ENCODE peak calls at places on chromosomes 1 and 21, in ten cellular contexts. K, D, C, P, Q, A, R, W, J and B are unnamed samples.

GRCh38 chr21:42760977-42761751 is 107.7 kb downstream of the PDE9A start:
- DNase-seq in R (no peak), A (no peak), J (no peak), K (no peak), C (no peak), D (no peak), Q (no peak), P (peak; percentile 20), W (no peak), B (peak; percentile 29)

GRCh38 chr1:183912265-183912886 is 107.5 kb downstream of the RGL1 start:
- DNase-seq in A (no peak), C (no peak), P (no peak), D (no peak), K (no peak), W (no peak), R (no peak), J (no peak), Q (no peak), B (peak; percentile 40)

GRCh38 chr1:60063561-60063960 is 10.0 kb downstream of the C1orf87 start:
- DNase-seq in K (no peak), J (no peak), P (no peak), Q (no peak), R (no peak), D (no peak), A (no peak), C (no peak), W (no peak), B (no peak)

GRCh38 chr1:16392740-16393139 is 25.7 kb downstream of the SZRD1 start:
- DNase-seq in A (no peak), D (no peak), W (no peak), P (no peak), C (no peak), J (no peak), K (no peak), R (no peak), Q (no peak), B (no peak)

GRCh38 chr1:234962340-234962989 is 166.2 kb downstream of the TOMM20 start:
- DNase-seq in J (no peak), K (peak; percentile 42), D (peak; percentile 88), A (peak; percentile 84), W (no peak), P (no peak), R (no peak), Q (no peak), C (no peak), B (peak; percentile 96)

GRCh38 chr1:235302143-235302542 is 25.8 kb downstream of the ARID4B start:
- DNase-seq in W (no peak), C (no peak), D (no peak), Q (no peak), A (no peak), K (no peak), R (no peak), J (no peak), P (no peak), B (no peak)

GRCh38 chr21:42655797-42656770 is 2.7 kb downstream of the PDE9A start:
- DNase-seq in A (no peak), K (no peak), R (peak; percentile 83), W (no peak), C (peak; percentile 41), J (no peak), Q (no peak), D (no peak), P (peak; percentile 67), B (no peak)

GRCh38 chr1:66267211-66267940 is 266.6 kb upstream of the SGIP1 start:
- DNase-seq in C (no peak), R (no peak), A (no peak), Q (no peak), J (no peak), K (no peak), D (no peak), W (no peak), P (no peak), B (no peak)

GRCh38 chr1:219123041-219123440 is 50.6 kb upstream of the LYPLAL1 start:
- DNase-seq in Q (no peak), A (no peak), C (no peak), J (no peak), K (no peak), D (no peak), R (no peak), P (no peak), W (no peak), B (no peak)

GRCh38 chr21:37620401-37620800 is 253.8 kb downstream of the DYRK1A start:
- DNase-seq in Q (no peak), W (no peak), D (no peak), A (no peak), C (no peak), R (no peak), K (no peak), P (no peak), J (no peak), B (no peak)

GRCh38 chr1:171868217-171868616 is 26.9 kb downstream of the DNM3 start:
- DNase-seq in R (no peak), Q (no peak), P (no peak), D (no peak), K (no peak), J (no peak), W (no peak), C (no peak), A (no peak), B (no peak)